ENCODE peak calls at places on chromosome 14, in five cellular contexts. C is ovary, K is cardiac muscle cell, S is stomach, V is aorta. P is an unnamed sample.

GRCh38 chr14:26138764-26139445 is 458.9 kb downstream of the NOVA1 start:
- DNase-seq in V (no peak), S (no peak), K (peak; percentile 46), C (no peak), P (no peak)

GRCh38 chr14:90191154-90191553 is 65.2 kb upstream of the PSMC1 start:
- DNase-seq in K (no peak), C (no peak), S (peak; percentile 29), V (no peak), P (no peak)

GRCh38 chr14:102977475-102977874 is 55.0 kb downstream of the AMN start:
- DNase-seq in S (no peak), C (no peak), V (peak; percentile 31), K (no peak), P (no peak)

GRCh38 chr14:65769151-65769550 is 356.6 kb downstream of the FUT8 start:
- DNase-seq in V (no peak), C (no peak), K (no peak), S (no peak), P (no peak)

GRCh38 chr14:101632520-101632919 is 71.2 kb downstream of the DIO3 start:
- DNase-seq in K (no peak), S (no peak), C (no peak), V (no peak), P (no peak)

GRCh38 chr14:28101992-28102391 is 664.6 kb upstream of the FOXG1 start:
- DNase-seq in C (no peak), V (no peak), S (no peak), K (no peak), P (no peak)

GRCh38 chr14:101733211-101733610 is 28.3 kb upstream of the PPP2R5C start:
- DNase-seq in S (no peak), V (no peak), K (peak; percentile 68), C (no peak), P (no peak)

GRCh38 chr14:99166506-99166905 is 105.5 kb downstream of the BCL11B start:
- DNase-seq in S (peak; percentile 17), C (no peak), V (no peak), K (no peak), P (no peak)

GRCh38 chr14:92460916-92461579 is 52.5 kb upstream of the RIN3 start:
- DNase-seq in C (no peak), V (peak; percentile 75), K (peak; percentile 65), S (peak; percentile 24), P (no peak)

GRCh38 chr14:99716091-99716849 is 32.2 kb downstream of the CYP46A1 start:
- DNase-seq in S (no peak), V (peak; percentile 32), C (no peak), K (no peak), P (no peak)

GRCh38 chr14:54629635-54630360 is 62.9 kb downstream of the SAMD4A start:
- DNase-seq in K (no peak), C (no peak), V (no peak), S (no peak), P (no peak)

GRCh38 chr14:68583527-68584275 is 209.2 kb downstream of the ZFP36L1 start:
- DNase-seq in C (peak; percentile 34), K (no peak), S (no peak), V (no peak), P (peak; percentile 86)

GRCh38 chr14:100530270-100531072 is 56.7 kb downstream of the BEGAIN start:
- DNase-seq in V (peak; percentile 38), C (no peak), K (no peak), S (no peak), P (peak; percentile 49)

GRCh38 chr14:20176330-20176729 is 14.4 kb upstream of the OR11G2 start:
- DNase-seq in K (no peak), S (no peak), V (no peak), C (no peak), P (no peak)

GRCh38 chr14:20177433-20177974 is 13.2 kb upstream of the OR11G2 start:
- DNase-seq in K (no peak), C (no peak), V (no peak), S (no peak), P (no peak)

GRCh38 chr14:20179880-20180279 is 10.8 kb upstream of the OR11G2 start:
- DNase-seq in K (no peak), V (no peak), S (no peak), C (no peak), P (no peak)

GRCh38 chr14:20184181-20184580 is 6.5 kb upstream of the OR11G2 start:
- DNase-seq in C (no peak), K (no peak), V (no peak), S (no peak), P (no peak)

DNA sequence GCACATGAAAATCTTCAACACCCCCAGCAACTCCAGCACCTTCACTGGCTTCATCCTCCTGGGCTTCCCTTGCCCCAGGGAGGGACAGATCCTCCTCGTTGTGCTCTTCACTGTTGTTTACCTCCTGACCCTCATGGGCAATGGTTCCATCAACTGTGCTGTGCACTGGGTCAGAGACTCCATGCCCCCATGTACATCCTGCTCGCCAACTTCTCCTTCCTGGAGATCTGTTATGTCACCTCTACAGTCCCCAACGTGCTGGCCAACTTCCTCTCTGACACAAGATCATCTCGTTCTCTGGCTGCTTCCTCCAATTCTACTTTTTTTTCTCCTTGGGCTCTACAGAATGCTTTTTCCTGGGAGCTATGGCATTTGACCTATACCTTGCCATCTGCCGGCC is 11.5 kb upstream of the OR11G2 start:
- DNase-seq in C (no peak), V (no peak), S (no peak), K (no peak), P (no peak)
- H3K9me3 ChIP-seq in C (no peaks in the 10 kb centered on the region), V (no peaks in the 10 kb centered on the region), S (no peaks in the 10 kb centered on the region), K (no peaks in the 10 kb centered on the region), P (no peaks in the 10 kb centered on the region)

GRCh38 chr14:84782902-84783301 is 747.0 kb upstream of the FLRT2 start:
- DNase-seq in S (no peak), V (no peak), C (no peak), K (no peak), P (no peak)
- H3K9me3 ChIP-seq in S (no peaks in the 10 kb centered on the region), V (no peaks in the 10 kb centered on the region), C (no peaks in the 10 kb centered on the region), K (no peaks in the 10 kb centered on the region), P (no peaks in the 10 kb centered on the region)

GRCh38 chr14:105793836-105794235 is 267.5 kb downstream of the TMEM121 start:
- DNase-seq in S (no peak), C (no peak), K (no peak), V (no peak), P (no peak)

DNA sequence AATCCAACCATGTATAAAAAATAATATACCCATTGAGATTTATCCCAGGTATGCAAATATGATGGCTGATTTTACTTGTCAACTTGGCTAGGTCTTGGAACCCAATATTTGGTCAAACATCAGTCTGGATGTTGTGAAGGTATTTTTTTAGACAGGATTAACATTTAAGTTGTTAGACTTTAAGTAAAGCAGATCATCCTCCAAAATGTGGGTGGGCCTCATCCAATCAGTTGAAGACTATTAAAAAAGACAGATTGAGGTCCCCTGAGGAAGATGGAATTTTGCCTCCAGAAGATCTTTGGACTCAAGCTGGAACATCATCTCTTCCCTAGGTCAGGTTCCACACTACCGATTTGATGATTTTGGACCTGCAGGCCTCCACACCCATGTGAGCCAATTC is 271.2 kb downstream of the TMEM121 start:
- DNase-seq in C (no peak), K (no peak), S (no peak), V (no peak), P (no peak)
- H3K9me3 ChIP-seq in C (no peaks in the 10 kb centered on the region), K (peaks cover 4% of the 10 kb centered on the region), S (peaks cover 32% of the 10 kb centered on the region), V (peaks cover 4% of the 10 kb centered on the region), P (peaks cover 4% of the 10 kb centered on the region)

GRCh38 chr14:104401785-104402184 is 177.8 kb upstream of the C14orf180 start:
- DNase-seq in C (no peak), K (no peak), S (no peak), V (no peak), P (no peak)
- H3K9me3 ChIP-seq in C (no peaks in the 10 kb centered on the region), K (no peaks in the 10 kb centered on the region), S (peaks cover 31% of the 10 kb centered on the region), V (peaks cover 4% of the 10 kb centered on the region), P (peaks cover 17% of the 10 kb centered on the region)

GRCh38 chr14:104923596-104924420 is 871 bp upstream of the PLD4 start:
- DNase-seq in K (no peak), C (no peak), V (no peak), S (no peak), P (no peak)
- H3K9me3 ChIP-seq in K (no peaks in the 10 kb centered on the region), C (no peaks in the 10 kb centered on the region), V (peaks cover 2% of the 10 kb centered on the region), S (peaks cover 7% of the 10 kb centered on the region), P (no peaks in the 10 kb centered on the region)

GRCh38 chr14:53226553-53226952 is 73.4 kb upstream of the DDHD1 start:
- DNase-seq in V (no peak), S (no peak), C (no peak), K (peak; percentile 85), P (peak; percentile 29)
- H3K9me3 ChIP-seq in V (no peaks in the 10 kb centered on the region), S (peaks cover 6% of the 10 kb centered on the region), C (no peaks in the 10 kb centered on the region), K (no peaks in the 10 kb centered on the region), P (peaks cover 6% of the 10 kb centered on the region)

GRCh38 chr14:106613256-106613655 is 1086.9 kb downstream of the TMEM121 start:
- DNase-seq in V (no peak), S (no peak), C (no peak), K (no peak), P (no peak)
- H3K9me3 ChIP-seq in V (peaks cover 1% of the 10 kb centered on the region), S (no peaks in the 10 kb centered on the region), C (no peaks in the 10 kb centered on the region), K (peaks cover 5% of the 10 kb centered on the region), P (no peaks in the 10 kb centered on the region)

GRCh38 chr14:105765893-105766614 is 239.7 kb downstream of the TMEM121 start:
- DNase-seq in C (no peak), V (peak; percentile 54), K (no peak), S (no peak), P (no peak)
- H3K9me3 ChIP-seq in C (no peaks in the 10 kb centered on the region), V (no peaks in the 10 kb centered on the region), K (no peaks in the 10 kb centered on the region), S (no peaks in the 10 kb centered on the region), P (no peaks in the 10 kb centered on the region)

DNA sequence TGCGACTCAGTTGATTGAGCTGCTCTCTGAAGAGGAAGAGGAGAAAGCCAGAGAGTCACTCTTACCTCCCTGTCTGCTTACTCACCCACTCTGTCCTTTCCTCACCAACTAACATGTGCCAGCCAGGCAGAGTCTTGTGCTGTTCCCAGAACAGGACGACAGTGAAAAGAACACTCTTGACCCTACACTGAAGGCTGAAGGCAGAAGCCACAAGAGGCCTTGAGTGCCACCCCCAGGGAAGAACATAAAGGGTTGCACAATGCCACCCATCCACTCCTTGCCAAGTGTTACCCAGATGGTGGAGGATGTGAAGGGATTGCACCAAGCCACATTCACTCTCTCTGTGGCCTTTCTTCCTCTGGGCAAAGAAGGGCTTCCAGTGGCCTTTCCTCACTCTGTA is 12.8 kb downstream of the ABHD4 start:
- DNase-seq in K (no peak), S (no peak), C (no peak), V (no peak), P (no peak)
- H3K9me3 ChIP-seq in K (no peaks in the 10 kb centered on the region), S (no peaks in the 10 kb centered on the region), C (no peaks in the 10 kb centered on the region), V (no peaks in the 10 kb centered on the region), P (no peaks in the 10 kb centered on the region)

GRCh38 chr14:73888971-73889370 is 2.3 kb downstream of the ZNF410 start:
- DNase-seq in S (no peak), K (peak; percentile 12), C (no peak), V (no peak), P (no peak)
- H3K9me3 ChIP-seq in S (no peaks in the 10 kb centered on the region), K (no peaks in the 10 kb centered on the region), C (no peaks in the 10 kb centered on the region), V (no peaks in the 10 kb centered on the region), P (no peaks in the 10 kb centered on the region)

P was measured in psoas muscle.